ENCODE peak calls at places on chromosomes 11 and 22, in six cellular contexts. Q, Y, G, N, U and M are unnamed samples.

GRCh38 chr22:36110306-36110791 is 50.2 kb downstream of the APOL3 start:
- DNase-seq in Q (no peak), G (no peak), N (no peak), U (no peak), Y (no peak), M (no peak)

GRCh38 chr11:133845413-133845812 is at the start of gene SPATA19:
- DNase-seq in Y (no peak), Q (no peak), G (no peak), U (no peak), N (no peak), M (no peak)

GRCh38 chr11:116703421-116703820 is 69.4 kb downstream of the BUD13 start:
- DNase-seq in G (no peak), Y (no peak), Q (no peak), U (no peak), N (peak; percentile 26), M (no peak)

GRCh38 chr11:102430158-102430836 is 22.3 kb downstream of the TMEM123 start:
- DNase-seq in G (no peak), Y (no peak), N (no peak), Q (no peak), U (peak; percentile 14), M (no peak)

GRCh38 chr22:45946805-45947600 is 30.0 kb downstream of the WNT7B start:
- DNase-seq in Y (no peak), U (no peak), N (peak; percentile 63), Q (no peak), G (no peak), M (no peak)

GRCh38 chr11:70467196-70468085 is 69.1 kb downstream of the CTTN start:
- DNase-seq in Y (peak; percentile 33), G (no peak), Q (peak; percentile 85), U (no peak), N (peak; percentile 28), M (no peak)

GRCh38 chr22:20245577-20246367 is 22.3 kb downstream of the RTN4R start:
- DNase-seq in U (no peak), Q (no peak), Y (no peak), G (no peak), N (no peak), M (no peak)

GRCh38 chr22:37546436-37547248 is 13.6 kb upstream of the CDC42EP1 start:
- DNase-seq in N (peak; percentile 59), G (no peak), U (peak; percentile 73), Q (no peak), Y (no peak), M (no peak)

GRCh38 chr22:31272522-31273446 is 19.5 kb downstream of the PIK3IP1 start:
- DNase-seq in Q (peak; percentile 66), U (no peak), Y (peak; percentile 32), G (no peak), N (peak; percentile 18), M (no peak)

GRCh38 chr11:119814766-119815165 is 85.8 kb upstream of the NECTIN1 start:
- DNase-seq in Y (no peak), G (no peak), U (no peak), N (no peak), Q (no peak), M (no peak)

GRCh38 chr22:30262112-30262511 is 4.5 kb downstream of the OSM start:
- DNase-seq in Y (no peak), N (no peak), Q (no peak), G (no peak), U (no peak), M (no peak)

GRCh38 chr11:14095882-14096281 is 133.4 kb downstream of the SPON1 start:
- DNase-seq in N (no peak), U (no peak), Q (peak; percentile 43), Y (no peak), G (no peak), M (no peak)

GRCh38 chr11:67054851-67055523 is 1.7 kb upstream of the RHOD start:
- DNase-seq in N (no peak), G (no peak), U (no peak), Q (peak; percentile 99), Y (peak; percentile 26), M (no peak)

GRCh38 chr22:20576445-20576816 is 69.0 kb downstream of the MED15 start:
- DNase-seq in G (no peak), Y (no peak), N (no peak), U (no peak), Q (no peak), M (no peak)

GRCh38 chr22:21695432-21696085 is 29.7 kb downstream of the PPIL2 start:
- DNase-seq in N (no peak), U (no peak), Y (no peak), Q (no peak), G (no peak), M (no peak)

GRCh38 chr11:7004482-7004881 is 15.7 kb downstream of the ZNF214 start:
- DNase-seq in Y (no peak), G (no peak), Q (peak; percentile 45), N (no peak), U (peak; percentile 88), M (no peak)

GRCh38 chr11:554824-555499 is 5.6 kb downstream of the LMNTD2 start:
- DNase-seq in Q (peak; percentile 81), N (no peak), U (no peak), G (no peak), Y (peak; percentile 44), M (peak; percentile 43)

GRCh38 chr11:119363081-119363861 is 16.8 kb upstream of the MFRP start:
- DNase-seq in N (no peak), G (no peak), U (no peak), Q (no peak), Y (no peak), M (no peak)

GRCh38 chr22:45709004-45709739 is 37.5 kb downstream of the ATXN10 start:
- DNase-seq in Y (no peak), N (no peak), U (no peak), G (no peak), Q (peak; percentile 74), M (no peak)

GRCh38 chr11:6443269-6444003 is 2.6 kb upstream of the HPX start:
- DNase-seq in G (peak; percentile 21), Y (no peak), N (peak; percentile 51), Q (peak; percentile 58), U (peak; percentile 12), M (peak; percentile 25)

GRCh38 chr11:44507896-44508440 is 57.5 kb upstream of the CD82 start:
- DNase-seq in N (no peak), U (no peak), Q (no peak), G (no peak), Y (no peak), M (no peak)

GRCh38 chr11:126308271-126308671 is 4.4 kb downstream of the DCPS start:
- DNase-seq in U (no peak), Q (peak; percentile 50), Y (no peak), G (no peak), N (no peak), M (no peak)

GRCh38 chr11:30149998-30150397 is 80.8 kb upstream of the FSHB start:
- DNase-seq in Q (no peak), U (no peak), N (no peak), G (no peak), Y (no peak), M (no peak)

GRCh38 chr22:44824271-44824670 is 71.9 kb downstream of the ARHGAP8 start:
- DNase-seq in N (no peak), U (no peak), G (no peak), Y (no peak), Q (no peak), M (no peak)

GRCh38 chr11:22456993-22457748 is 119.0 kb downstream of the SLC17A6 start:
- DNase-seq in N (no peak), U (no peak), Q (peak; percentile 88), G (no peak), Y (no peak), M (no peak)

GRCh38 chr11:76768091-76769047 is 14.8 kb upstream of the TSKU start:
- DNase-seq in N (no peak), G (no peak), U (no peak), Q (no peak), Y (no peak), M (peak; percentile 94)

GRCh38 chr11:110907629-110908028 is 195.4 kb upstream of the ARHGAP20 start:
- DNase-seq in Y (no peak), U (peak; percentile 95), G (no peak), N (no peak), Q (peak; percentile 87), M (peak; percentile 37)

GRCh38 chr11:118625976-118626375 is 18.6 kb downstream of the PHLDB1 start:
- DNase-seq in N (no peak), G (no peak), Q (no peak), Y (no peak), U (no peak), M (no peak)